ENCODE peak calls at places on chromosomes 6 and 20, in eight cellular contexts. One of them, this sample, is unnamed.

GRCh38 chr20:10313215-10313614 is 94.6 kb downstream of the SNAP25 start:
- DNase-seq in endodermal cell: no peak
- DNase-seq in activated gamma-delta T cell treated with Interleukin-2 at 50 U/mL for 16 hours: no peak
- DNase-seq in RWPE1: no peak
- DNase-seq in fibroblast of lung: peak
- DNase-seq in type B pancreatic cell: no peak
- DNase-seq in esophagus squamous epithelium: no peak
- DNase-seq in T-helper 2 cell treated with Interferon-gamma antibody and Interleukin-4, amounts not matched to agents 5 μg/mL and 100 μg/mL, for 36 hours: no peak
- DNase-seq in this sample: peak

GRCh38 chr6:75505426-75505825 is 11.8 kb upstream of the FILIP1 start:
- DNase-seq in endodermal cell: no peak
- DNase-seq in activated gamma-delta T cell treated with Interleukin-2 at 50 U/mL for 16 hours: no peak
- DNase-seq in RWPE1: no peak
- DNase-seq in fibroblast of lung: no peak
- DNase-seq in type B pancreatic cell: no peak
- DNase-seq in esophagus squamous epithelium: no peak
- DNase-seq in T-helper 2 cell treated with Interferon-gamma antibody and Interleukin-4, amounts not matched to agents 5 μg/mL and 100 μg/mL, for 36 hours: no peak
- DNase-seq in this sample: no peak

GRCh38 chr6:37137201-37137880 is 32.6 kb upstream of the PIM1 start:
- DNase-seq in endodermal cell: peak
- DNase-seq in activated gamma-delta T cell treated with Interleukin-2 at 50 U/mL for 16 hours: peak
- DNase-seq in RWPE1: peak
- DNase-seq in fibroblast of lung: peak
- DNase-seq in type B pancreatic cell: peak
- DNase-seq in esophagus squamous epithelium: no peak
- DNase-seq in T-helper 2 cell treated with Interferon-gamma antibody and Interleukin-4, amounts not matched to agents 5 μg/mL and 100 μg/mL, for 36 hours: peak
- DNase-seq in this sample: peak

GRCh38 chr6:80094017-80094416 is 12.5 kb upstream of the BCKDHB start:
- DNase-seq in endodermal cell: no peak
- DNase-seq in activated gamma-delta T cell treated with Interleukin-2 at 50 U/mL for 16 hours: no peak
- DNase-seq in RWPE1: peak
- DNase-seq in fibroblast of lung: peak
- DNase-seq in type B pancreatic cell: no peak
- DNase-seq in esophagus squamous epithelium: no peak
- DNase-seq in T-helper 2 cell treated with Interferon-gamma antibody and Interleukin-4, amounts not matched to agents 5 μg/mL and 100 μg/mL, for 36 hours: no peak
- DNase-seq in this sample: peak

GRCh38 chr6:133705071-133705470 is 183.8 kb upstream of the TCF21 start:
- DNase-seq in endodermal cell: no peak
- DNase-seq in activated gamma-delta T cell treated with Interleukin-2 at 50 U/mL for 16 hours: no peak
- DNase-seq in RWPE1: no peak
- DNase-seq in fibroblast of lung: peak
- DNase-seq in type B pancreatic cell: no peak
- DNase-seq in esophagus squamous epithelium: no peak
- DNase-seq in T-helper 2 cell treated with Interferon-gamma antibody and Interleukin-4, amounts not matched to agents 5 μg/mL and 100 μg/mL, for 36 hours: no peak
- DNase-seq in this sample: peak

GRCh38 chr20:3115190-3116107 is 30.9 kb upstream of the AVP start:
- DNase-seq in endodermal cell: peak
- DNase-seq in activated gamma-delta T cell treated with Interleukin-2 at 50 U/mL for 16 hours: no peak
- DNase-seq in RWPE1: peak
- DNase-seq in fibroblast of lung: peak
- DNase-seq in type B pancreatic cell: no peak
- DNase-seq in esophagus squamous epithelium: no peak
- DNase-seq in T-helper 2 cell treated with Interferon-gamma antibody and Interleukin-4, amounts not matched to agents 5 μg/mL and 100 μg/mL, for 36 hours: no peak
- DNase-seq in this sample: peak

GRCh38 chr6:4693158-4693557 is 83.0 kb upstream of the CDYL start:
- DNase-seq in endodermal cell: no peak
- DNase-seq in activated gamma-delta T cell treated with Interleukin-2 at 50 U/mL for 16 hours: no peak
- DNase-seq in RWPE1: no peak
- DNase-seq in fibroblast of lung: peak
- DNase-seq in type B pancreatic cell: no peak
- DNase-seq in esophagus squamous epithelium: no peak
- DNase-seq in T-helper 2 cell treated with Interferon-gamma antibody and Interleukin-4, amounts not matched to agents 5 μg/mL and 100 μg/mL, for 36 hours: no peak
- DNase-seq in this sample: no peak

GRCh38 chr20:42749548-42749947 is 440.2 kb downstream of the PTPRT start:
- DNase-seq in endodermal cell: no peak
- DNase-seq in activated gamma-delta T cell treated with Interleukin-2 at 50 U/mL for 16 hours: no peak
- DNase-seq in RWPE1: no peak
- DNase-seq in fibroblast of lung: no peak
- DNase-seq in type B pancreatic cell: no peak
- DNase-seq in esophagus squamous epithelium: no peak
- DNase-seq in T-helper 2 cell treated with Interferon-gamma antibody and Interleukin-4, amounts not matched to agents 5 μg/mL and 100 μg/mL, for 36 hours: no peak
- DNase-seq in this sample: no peak

GRCh38 chr6:107616776-107617175 is 126.9 kb downstream of the SOBP start:
- DNase-seq in endodermal cell: no peak
- DNase-seq in activated gamma-delta T cell treated with Interleukin-2 at 50 U/mL for 16 hours: no peak
- DNase-seq in RWPE1: no peak
- DNase-seq in fibroblast of lung: no peak
- DNase-seq in type B pancreatic cell: no peak
- DNase-seq in esophagus squamous epithelium: no peak
- DNase-seq in T-helper 2 cell treated with Interferon-gamma antibody and Interleukin-4, amounts not matched to agents 5 μg/mL and 100 μg/mL, for 36 hours: no peak
- DNase-seq in this sample: no peak

GRCh38 chr20:48098099-48098498 is 312.8 kb upstream of the SULF2 start:
- DNase-seq in endodermal cell: no peak
- DNase-seq in activated gamma-delta T cell treated with Interleukin-2 at 50 U/mL for 16 hours: no peak
- DNase-seq in RWPE1: peak
- DNase-seq in fibroblast of lung: no peak
- DNase-seq in type B pancreatic cell: no peak
- DNase-seq in esophagus squamous epithelium: no peak
- DNase-seq in T-helper 2 cell treated with Interferon-gamma antibody and Interleukin-4, amounts not matched to agents 5 μg/mL and 100 μg/mL, for 36 hours: no peak
- DNase-seq in this sample: no peak

GRCh38 chr20:37524859-37525708 is 2.6 kb downstream of the BLCAP start:
- DNase-seq in endodermal cell: peak
- DNase-seq in activated gamma-delta T cell treated with Interleukin-2 at 50 U/mL for 16 hours: no peak
- DNase-seq in RWPE1: peak
- DNase-seq in fibroblast of lung: no peak
- DNase-seq in type B pancreatic cell: no peak
- DNase-seq in esophagus squamous epithelium: no peak
- DNase-seq in T-helper 2 cell treated with Interferon-gamma antibody and Interleukin-4, amounts not matched to agents 5 μg/mL and 100 μg/mL, for 36 hours: peak
- DNase-seq in this sample: no peak

GRCh38 chr6:130229645-130230044 is 6.9 kb upstream of the SAMD3 start:
- DNase-seq in endodermal cell: no peak
- DNase-seq in activated gamma-delta T cell treated with Interleukin-2 at 50 U/mL for 16 hours: no peak
- DNase-seq in RWPE1: no peak
- DNase-seq in fibroblast of lung: no peak
- DNase-seq in type B pancreatic cell: no peak
- DNase-seq in esophagus squamous epithelium: no peak
- DNase-seq in T-helper 2 cell treated with Interferon-gamma antibody and Interleukin-4, amounts not matched to agents 5 μg/mL and 100 μg/mL, for 36 hours: no peak
- DNase-seq in this sample: no peak

GRCh38 chr20:31566332-31566657 is 38.8 kb upstream of the ID1 start:
- DNase-seq in endodermal cell: no peak
- DNase-seq in activated gamma-delta T cell treated with Interleukin-2 at 50 U/mL for 16 hours: no peak
- DNase-seq in RWPE1: no peak
- DNase-seq in fibroblast of lung: no peak
- DNase-seq in type B pancreatic cell: no peak
- DNase-seq in esophagus squamous epithelium: no peak
- DNase-seq in T-helper 2 cell treated with Interferon-gamma antibody and Interleukin-4, amounts not matched to agents 5 μg/mL and 100 μg/mL, for 36 hours: no peak
- DNase-seq in this sample: no peak

GRCh38 chr6:122838060-122838780 is 49.2 kb downstream of the SMPDL3A start:
- DNase-seq in endodermal cell: no peak
- DNase-seq in activated gamma-delta T cell treated with Interleukin-2 at 50 U/mL for 16 hours: no peak
- DNase-seq in RWPE1: peak
- DNase-seq in fibroblast of lung: peak
- DNase-seq in type B pancreatic cell: no peak
- DNase-seq in esophagus squamous epithelium: no peak
- DNase-seq in T-helper 2 cell treated with Interferon-gamma antibody and Interleukin-4, amounts not matched to agents 5 μg/mL and 100 μg/mL, for 36 hours: no peak
- DNase-seq in this sample: no peak

GRCh38 chr6:25038992-25039391 is 103.2 kb upstream of the RIPOR2 start:
- DNase-seq in endodermal cell: no peak
- DNase-seq in activated gamma-delta T cell treated with Interleukin-2 at 50 U/mL for 16 hours: no peak
- DNase-seq in RWPE1: no peak
- DNase-seq in fibroblast of lung: no peak
- DNase-seq in type B pancreatic cell: no peak
- DNase-seq in esophagus squamous epithelium: no peak
- DNase-seq in T-helper 2 cell treated with Interferon-gamma antibody and Interleukin-4, amounts not matched to agents 5 μg/mL and 100 μg/mL, for 36 hours: no peak
- DNase-seq in this sample: no peak

GRCh38 chr6:113526553-113526952 is 330.6 kb upstream of the MARCKS start:
- DNase-seq in endodermal cell: no peak
- DNase-seq in activated gamma-delta T cell treated with Interleukin-2 at 50 U/mL for 16 hours: no peak
- DNase-seq in RWPE1: peak
- DNase-seq in fibroblast of lung: no peak
- DNase-seq in type B pancreatic cell: no peak
- DNase-seq in esophagus squamous epithelium: no peak
- DNase-seq in T-helper 2 cell treated with Interferon-gamma antibody and Interleukin-4, amounts not matched to agents 5 μg/mL and 100 μg/mL, for 36 hours: no peak
- DNase-seq in this sample: no peak

GRCh38 chr20:2729251-2729713 is 36.7 kb downstream of the EBF4 start:
- DNase-seq in endodermal cell: no peak
- DNase-seq in activated gamma-delta T cell treated with Interleukin-2 at 50 U/mL for 16 hours: peak
- DNase-seq in RWPE1: no peak
- DNase-seq in fibroblast of lung: no peak
- DNase-seq in type B pancreatic cell: no peak
- DNase-seq in esophagus squamous epithelium: no peak
- DNase-seq in T-helper 2 cell treated with Interferon-gamma antibody and Interleukin-4, amounts not matched to agents 5 μg/mL and 100 μg/mL, for 36 hours: no peak
- DNase-seq in this sample: no peak

GRCh38 chr6:15819841-15820240 is 157.0 kb upstream of the DTNBP1 start:
- DNase-seq in endodermal cell: no peak
- DNase-seq in activated gamma-delta T cell treated with Interleukin-2 at 50 U/mL for 16 hours: no peak
- DNase-seq in RWPE1: no peak
- DNase-seq in fibroblast of lung: no peak
- DNase-seq in type B pancreatic cell: no peak
- DNase-seq in esophagus squamous epithelium: no peak
- DNase-seq in T-helper 2 cell treated with Interferon-gamma antibody and Interleukin-4, amounts not matched to agents 5 μg/mL and 100 μg/mL, for 36 hours: no peak
- DNase-seq in this sample: no peak

GRCh38 chr20:56443654-56444540 is 24.5 kb upstream of the RTF2 start:
- DNase-seq in endodermal cell: peak
- DNase-seq in activated gamma-delta T cell treated with Interleukin-2 at 50 U/mL for 16 hours: no peak
- DNase-seq in RWPE1: no peak
- DNase-seq in fibroblast of lung: peak
- DNase-seq in type B pancreatic cell: no peak
- DNase-seq in esophagus squamous epithelium: no peak
- DNase-seq in T-helper 2 cell treated with Interferon-gamma antibody and Interleukin-4, amounts not matched to agents 5 μg/mL and 100 μg/mL, for 36 hours: no peak
- DNase-seq in this sample: no peak

GRCh38 chr6:152635949-152636674 is 1.1 kb downstream of the SYNE1 start:
- DNase-seq in endodermal cell: peak
- DNase-seq in activated gamma-delta T cell treated with Interleukin-2 at 50 U/mL for 16 hours: peak
- DNase-seq in RWPE1: no peak
- DNase-seq in fibroblast of lung: peak
- DNase-seq in type B pancreatic cell: no peak
- DNase-seq in esophagus squamous epithelium: no peak
- DNase-seq in T-helper 2 cell treated with Interferon-gamma antibody and Interleukin-4, amounts not matched to agents 5 μg/mL and 100 μg/mL, for 36 hours: no peak
- DNase-seq in this sample: peak

GRCh38 chr6:136326038-136326561 is 36.5 kb upstream of the BCLAF1 start:
- DNase-seq in endodermal cell: no peak
- DNase-seq in activated gamma-delta T cell treated with Interleukin-2 at 50 U/mL for 16 hours: no peak
- DNase-seq in RWPE1: no peak
- DNase-seq in fibroblast of lung: peak
- DNase-seq in type B pancreatic cell: no peak
- DNase-seq in esophagus squamous epithelium: no peak
- DNase-seq in T-helper 2 cell treated with Interferon-gamma antibody and Interleukin-4, amounts not matched to agents 5 μg/mL and 100 μg/mL, for 36 hours: no peak
- DNase-seq in this sample: peak

GRCh38 chr6:159042003-159042823 is 2.6 kb downstream of the TAGAP start:
- DNase-seq in endodermal cell: peak
- DNase-seq in activated gamma-delta T cell treated with Interleukin-2 at 50 U/mL for 16 hours: peak
- DNase-seq in RWPE1: peak
- DNase-seq in fibroblast of lung: peak
- DNase-seq in type B pancreatic cell: no peak
- DNase-seq in esophagus squamous epithelium: no peak
- DNase-seq in T-helper 2 cell treated with Interferon-gamma antibody and Interleukin-4, amounts not matched to agents 5 μg/mL and 100 μg/mL, for 36 hours: peak
- DNase-seq in this sample: peak

GRCh38 chr6:44048277-44048676 is 79.0 kb downstream of the MRPL14 start:
- DNase-seq in endodermal cell: no peak
- DNase-seq in activated gamma-delta T cell treated with Interleukin-2 at 50 U/mL for 16 hours: no peak
- DNase-seq in RWPE1: no peak
- DNase-seq in fibroblast of lung: no peak
- DNase-seq in type B pancreatic cell: no peak
- DNase-seq in esophagus squamous epithelium: no peak
- DNase-seq in T-helper 2 cell treated with Interferon-gamma antibody and Interleukin-4, amounts not matched to agents 5 μg/mL and 100 μg/mL, for 36 hours: no peak
- DNase-seq in this sample: no peak

GRCh38 chr6:56862415-56863175 is 92.3 kb upstream of the BEND6 start:
- DNase-seq in endodermal cell: no peak
- DNase-seq in activated gamma-delta T cell treated with Interleukin-2 at 50 U/mL for 16 hours: no peak
- DNase-seq in RWPE1: no peak
- DNase-seq in fibroblast of lung: peak
- DNase-seq in type B pancreatic cell: no peak
- DNase-seq in esophagus squamous epithelium: no peak
- DNase-seq in T-helper 2 cell treated with Interferon-gamma antibody and Interleukin-4, amounts not matched to agents 5 μg/mL and 100 μg/mL, for 36 hours: no peak
- DNase-seq in this sample: no peak